ENCODE peak calls at places on chromosomes 12 and 14, in nine cellular contexts. L is T follicular helper cell; C is left cardiac atrium; M is stimulated activated CD8-positive, alpha-beta memory T cell treated with anti-CD3 and anti-CD28 coated beads, Interleukin-15, amount 100 ng/mL, for 4 hours; Q is left colon; W is CD4-positive, alpha-beta memory T cell; V is NCI-H774; F is AG04450; P is activated effector memory CD4-positive, alpha-beta T cell treated with anti-CD3 and anti-CD28 coated beads, Interleukin-2, amount 50 U/mL, for 16 hours. B is an unnamed sample.

GRCh38 chr14:54776361-54777001 is 126.1 kb downstream of the GCH1 start:
- DNase-seq in L (no peak), Q (peak), W (peak), C (peak), F (peak), V (no peak), M (peak), P (peak), B (peak)

GRCh38 chr14:59133202-59133601 is 55.3 kb upstream of the DAAM1 start:
- DNase-seq in F (no peak), W (no peak), L (no peak), P (no peak), C (no peak), Q (no peak), M (no peak), V (no peak), B (no peak)

GRCh38 chr12:115506822-115507629 is 770.5 kb downstream of the MED13L start:
- DNase-seq in W (no peak), L (no peak), V (no peak), Q (no peak), C (no peak), M (no peak), P (no peak), F (no peak), B (no peak)

GRCh38 chr14:92973265-92973797 is 50.4 kb downstream of the CHGA start:
- DNase-seq in V (no peak), P (no peak), L (no peak), W (no peak), Q (peak), F (no peak), C (peak), M (no peak), B (peak)

GRCh38 chr14:94681300-94682060 is 69.3 kb downstream of the SERPINA3 start:
- DNase-seq in V (no peak), M (no peak), Q (peak), F (no peak), W (no peak), P (no peak), C (no peak), L (no peak), B (no peak)

GRCh38 chr14:71103662-71104484 is 196.6 kb downstream of the PCNX1 start:
- DNase-seq in Q (no peak), M (no peak), L (no peak), C (no peak), F (peak), W (peak), V (no peak), P (no peak), B (peak)

GRCh38 chr12:126676426-126676825 is 1590.5 kb upstream of the TMEM132C start:
- DNase-seq in M (no peak), L (no peak), P (no peak), C (no peak), V (peak), Q (no peak), W (no peak), F (no peak), B (no peak)

GRCh38 chr12:85273411-85274075 is 6.5 kb upstream of the ALX1 start:
- DNase-seq in L (no peak), P (no peak), F (no peak), Q (no peak), M (no peak), W (no peak), C (no peak), V (no peak), B (no peak)

GRCh38 chr14:74516451-74517155 is 23.0 kb downstream of the ISCA2 start:
- DNase-seq in V (no peak), L (no peak), F (no peak), P (no peak), W (no peak), M (no peak), Q (no peak), C (no peak), B (no peak)

GRCh38 chr12:121568971-121569808 is 11.6 kb downstream of the KDM2B start:
- DNase-seq in Q (no peak), L (no peak), W (no peak), M (no peak), F (no peak), C (peak), V (no peak), P (no peak), B (no peak)

GRCh38 chr12:26402648-26403047 is 207.3 kb downstream of the SSPN start:
- DNase-seq in P (no peak), M (no peak), F (no peak), L (no peak), Q (peak), C (no peak), W (no peak), V (peak), B (no peak)

GRCh38 chr12:50517456-50518048 is 12.8 kb downstream of the DIP2B start:
- DNase-seq in P (no peak), L (no peak), W (no peak), F (peak), M (no peak), C (no peak), V (no peak), Q (no peak), B (no peak)

B was measured in AG09319.